ENCODE peak calls at places on chromosomes 16 and 17, in nine cellular contexts. E is AG04449, Z is foreskin keratinocyte, A is GM13977, X is fibroblast of lung, U is PC-9, L is right lobe of liver, K is IMR-90, C is body of pancreas. D is an unnamed sample.

GRCh38 chr16:77009453-77009852 is 181.5 kb upstream of the MON1B start:
- DNase-seq in X (no peak), C (no peak), Z (no peak), U (no peak), K (no peak), L (no peak), A (no peak), E (no peak), D (no peak)

GRCh38 chr17:12046786-12047185 is 26.1 kb downstream of the MAP2K4 start:
- DNase-seq in C (no peak), E (no peak), Z (no peak), L (no peak), A (no peak), K (no peak), X (no peak), U (no peak), D (no peak)

GRCh38 chr16:14462811-14463210 is 167.2 kb downstream of the PARN start:
- DNase-seq in Z (no peak), X (no peak), C (no peak), E (no peak), A (no peak), U (no peak), K (peak; percentile 29), L (no peak), D (peak; percentile 14)

GRCh38 chr16:11349599-11350276 is 4.5 kb downstream of the RMI2 start:
- DNase-seq in Z (peak; percentile 20), E (no peak), X (peak; percentile 90), C (peak; percentile 57), L (no peak), A (no peak), U (no peak), K (peak; percentile 92), D (peak; percentile 28)

GRCh38 chr16:11411059-11411550 is 65.8 kb downstream of the RMI2 start:
- DNase-seq in A (no peak), K (no peak), C (no peak), Z (no peak), X (no peak), U (no peak), E (no peak), L (no peak), D (no peak)

GRCh38 chr16:67029249-67030096 is 524 bp downstream of the CBFB start:
- DNase-seq in K (peak; percentile 52), C (peak; percentile 68), A (peak; percentile 73), E (no peak), X (peak; percentile 54), Z (no peak), L (peak; percentile 74), U (no peak), D (peak; percentile 46)

GRCh38 chr16:69618307-69618706 is 52.5 kb downstream of the NFAT5 start:
- DNase-seq in U (no peak), K (no peak), X (no peak), Z (no peak), A (no peak), C (no peak), E (no peak), L (no peak), D (no peak)

GRCh38 chr17:19987897-19988296 is 10.3 kb upstream of the AKAP10 start:
- DNase-seq in C (no peak), L (no peak), X (no peak), E (no peak), U (no peak), Z (no peak), A (no peak), K (no peak), D (no peak)

GRCh38 chr16:46900464-46901235 is 16.5 kb downstream of the GPT2 start:
- DNase-seq in Z (no peak), E (no peak), U (no peak), K (no peak), L (no peak), A (no peak), C (no peak), X (no peak), D (no peak)

GRCh38 chr16:59169168-59169567 is 435.1 kb upstream of the GOT2 start:
- DNase-seq in A (no peak), K (no peak), Z (peak; percentile 3), L (no peak), E (no peak), X (no peak), U (no peak), C (no peak), D (no peak)

GRCh38 chr16:46857261-46857962 is 26.4 kb upstream of the C16orf87 start:
- DNase-seq in X (peak; percentile 77), C (peak; percentile 51), Z (no peak), E (no peak), A (no peak), U (no peak), K (peak; percentile 82), L (no peak), D (peak; percentile 41)

GRCh38 chr17:7393613-7394451 is 493 bp downstream of the PLSCR3 start:
- DNase-seq in C (no peak), X (no peak), A (peak; percentile 90), U (peak; percentile 54), E (no peak), K (no peak), L (peak; percentile 59), Z (peak; percentile 44), D (peak; percentile 57)

GRCh38 chr17:9768381-9768934 is 22.9 kb downstream of the DHRS7C start:
- DNase-seq in E (no peak), U (peak; percentile 5), K (peak; percentile 16), L (no peak), C (no peak), A (peak; percentile 59), Z (no peak), X (peak; percentile 39), D (peak; percentile 28)

GRCh38 chr17:58112970-58113631 is 29.9 kb downstream of the DYNLL2 start:
- DNase-seq in C (peak; percentile 90), X (peak; percentile 68), U (peak; percentile 74), Z (peak; percentile 28), K (peak; percentile 60), E (no peak), A (peak; percentile 72), L (peak; percentile 69), D (peak; percentile 69)

GRCh38 chr17:4986951-4987766 is at the start of gene CAMTA2:
- DNase-seq in L (peak; percentile 90), K (peak; percentile 56), A (peak; percentile 89), Z (no peak), C (peak; percentile 90), U (peak; percentile 82), E (no peak), X (peak; percentile 69), D (peak; percentile 77)

GRCh38 chr17:80124351-80124981 is 22.5 kb downstream of the EIF4A3 start:
- DNase-seq in U (peak; percentile 89), K (peak; percentile 64), E (no peak), A (peak; percentile 37), C (peak; percentile 51), Z (no peak), X (no peak), L (no peak), D (no peak)

GRCh38 chr16:28126684-28127620 is 63.4 kb upstream of the GSG1L start:
- DNase-seq in C (no peak), E (no peak), L (no peak), Z (no peak), X (no peak), U (no peak), K (no peak), A (no peak), D (no peak)

GRCh38 chr16:11161974-11162373 is 94.0 kb downstream of the SOCS1 start:
- DNase-seq in U (no peak), Z (no peak), K (no peak), E (no peak), L (no peak), X (no peak), A (no peak), C (no peak), D (no peak)

GRCh38 chr16:67764153-67764552 is 42.2 kb downstream of the RANBP10 start:
- DNase-seq in X (no peak), U (no peak), A (no peak), C (no peak), K (no peak), Z (no peak), L (no peak), E (no peak), D (no peak)

GRCh38 chr17:19347323-19348080 is 15.0 kb downstream of the B9D1 start:
- DNase-seq in U (no peak), L (no peak), X (no peak), K (no peak), E (no peak), A (no peak), Z (no peak), C (no peak), D (no peak)

GRCh38 chr16:89293276-89294143 is 76.0 kb downstream of the ZNF778 start:
- DNase-seq in U (no peak), X (peak; percentile 42), A (no peak), Z (no peak), L (no peak), C (no peak), K (peak; percentile 12), E (no peak), D (no peak)
- TF ChIP-seq CTCF in U (no peak), X (no peak), A (no peak), Z (no peak), L (no peak), C (no peak), K (peak; percentile 6), E (no peak), D (no peak)

GRCh38 chr16:81155769-81156168 is 59.6 kb upstream of the GCSH start:
- DNase-seq in K (no peak), U (no peak), A (no peak), X (no peak), L (no peak), C (no peak), Z (no peak), E (no peak), D (no peak)
- TF ChIP-seq CTCF in K (no peak), U (no peak), A (no peak), X (no peak), L (no peak), C (no peak), Z (no peak), E (no peak), D (no peak)

DNA sequence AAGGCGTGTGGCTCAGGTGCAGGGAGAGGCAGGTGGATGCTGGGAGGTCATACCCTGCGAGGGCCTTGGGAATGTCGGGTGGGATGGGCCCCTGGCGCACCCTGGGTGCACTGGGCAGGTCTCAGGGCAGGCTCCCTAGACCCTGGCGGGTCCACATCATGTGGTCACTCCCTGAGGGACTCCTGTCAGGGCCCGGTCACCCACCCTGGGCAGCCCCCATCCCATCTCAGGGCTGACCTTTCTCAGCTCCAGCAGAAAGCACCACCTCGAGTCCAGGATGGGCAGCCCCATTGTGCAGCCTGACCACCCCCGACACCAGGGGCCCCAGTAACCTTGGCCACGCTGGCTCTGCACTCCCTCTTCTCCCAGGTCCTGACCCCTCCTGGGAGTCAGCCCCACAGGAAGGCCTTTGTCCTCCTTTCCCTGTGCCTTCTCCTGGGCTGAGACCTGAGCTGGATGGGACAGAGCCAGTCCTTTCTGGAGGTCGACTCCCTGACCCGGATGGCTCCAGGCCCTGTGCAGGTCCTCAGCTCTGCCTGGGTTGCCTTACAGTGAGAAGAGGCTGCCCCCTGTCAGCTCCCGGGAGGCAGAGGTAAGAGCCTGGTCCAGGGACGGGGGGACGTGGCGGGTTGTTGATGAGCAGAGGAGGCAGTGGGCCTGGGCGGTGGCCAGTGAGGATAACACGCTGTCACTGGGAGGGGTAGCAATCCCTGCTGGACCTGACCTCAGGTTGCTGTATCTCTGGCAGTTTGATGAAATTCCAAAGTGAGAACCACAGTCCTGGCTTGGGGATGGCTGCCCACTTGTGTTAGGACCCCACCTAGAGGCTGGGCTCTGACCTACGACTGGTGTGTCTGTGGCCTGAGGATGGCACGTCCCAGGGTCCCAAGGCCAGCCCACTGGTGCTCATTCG is 77.9 kb downstream of the GOSR1 start:
- DNase-seq in X (no peak), C (no peak), L (no peak), E (no peak), U (peak; percentile 38), A (no peak), K (peak; percentile 15), Z (no peak), D (no peak)
- TF ChIP-seq CTCF in X (no peak), C (no peak), L (no peak), E (peak; percentile 38), U (peak; percentile 50), A (peak; percentile 26), K (peak; percentile 27), Z (peak; percentile 51), D (no peak)

GRCh38 chr16:22183901-22184614 is 21.8 kb downstream of the SDR42E2 start:
- DNase-seq in U (no peak), K (no peak), E (no peak), C (no peak), X (no peak), A (peak; percentile 36), L (no peak), Z (no peak), D (no peak)
- TF ChIP-seq CTCF in U (peak; percentile 47), K (no peak), E (peak; percentile 18), C (no peak), X (no peak), A (peak; percentile 37), L (no peak), Z (peak; percentile 36), D (peak; percentile 16)

D was measured in RWPE1.